ENCODE peak calls at places on chromosome 18, in four cellular contexts. One of them, this sample, is unnamed.

GRCh38 chr18:38460657-38461056 is 895.1 kb upstream of the CELF4 start:
- DNase-seq in glutamatergic neuron: no peak
- DNase-seq in astrocyte of the spinal cord: no peak
- DNase-seq in lower lobe of right lung: no peak
- DNase-seq in this sample: no peak

GRCh38 chr18:10748641-10749040 is 222.8 kb downstream of the NAPG start:
- DNase-seq in glutamatergic neuron: no peak
- DNase-seq in astrocyte of the spinal cord: peak
- DNase-seq in lower lobe of right lung: no peak
- DNase-seq in this sample: no peak

GRCh38 chr18:62812242-62812641 is 96.9 kb downstream of the PHLPP1 start:
- DNase-seq in glutamatergic neuron: no peak
- DNase-seq in astrocyte of the spinal cord: no peak
- DNase-seq in lower lobe of right lung: no peak
- DNase-seq in this sample: no peak

GRCh38 chr18:51013259-51013658 is 16.8 kb upstream of the SMAD4 start:
- DNase-seq in glutamatergic neuron: no peak
- DNase-seq in astrocyte of the spinal cord: no peak
- DNase-seq in lower lobe of right lung: no peak
- DNase-seq in this sample: no peak

GRCh38 chr18:11064106-11064505 is 85.3 kb downstream of the PIEZO2 start:
- DNase-seq in glutamatergic neuron: no peak
- DNase-seq in astrocyte of the spinal cord: no peak
- DNase-seq in lower lobe of right lung: no peak
- DNase-seq in this sample: no peak

GRCh38 chr18:79876497-79876896 is 75.0 kb downstream of the SLC66A2 start:
- DNase-seq in glutamatergic neuron: no peak
- DNase-seq in astrocyte of the spinal cord: no peak
- DNase-seq in lower lobe of right lung: no peak
- DNase-seq in this sample: peak

GRCh38 chr18:66410692-66411091 is 193.2 kb downstream of the CDH19 start:
- DNase-seq in glutamatergic neuron: no peak
- DNase-seq in astrocyte of the spinal cord: no peak
- DNase-seq in lower lobe of right lung: no peak
- DNase-seq in this sample: no peak

GRCh38 chr18:75168654-75169053 is 40.3 kb downstream of the PTGR3 start:
- DNase-seq in glutamatergic neuron: no peak
- DNase-seq in astrocyte of the spinal cord: no peak
- DNase-seq in lower lobe of right lung: no peak
- DNase-seq in this sample: no peak

GRCh38 chr18:44823782-44824181 is 143.1 kb downstream of the SETBP1 start:
- DNase-seq in glutamatergic neuron: no peak
- DNase-seq in astrocyte of the spinal cord: peak
- DNase-seq in lower lobe of right lung: no peak
- DNase-seq in this sample: no peak

GRCh38 chr18:13382990-13383821 is 164.6 kb downstream of the LDLRAD4 start:
- DNase-seq in glutamatergic neuron: no peak
- DNase-seq in astrocyte of the spinal cord: no peak
- DNase-seq in lower lobe of right lung: no peak
- DNase-seq in this sample: no peak

GRCh38 chr18:66553824-66554223 is 50.1 kb downstream of the CDH19 start:
- DNase-seq in glutamatergic neuron: no peak
- DNase-seq in astrocyte of the spinal cord: peak
- DNase-seq in lower lobe of right lung: no peak
- DNase-seq in this sample: no peak

GRCh38 chr18:11995445-11996189 is 14.3 kb downstream of the IMPA2 start:
- DNase-seq in glutamatergic neuron: peak
- DNase-seq in astrocyte of the spinal cord: peak
- DNase-seq in lower lobe of right lung: peak
- DNase-seq in this sample: peak

GRCh38 chr18:74929110-74929509 is 279.8 kb downstream of the PTGR3 start:
- DNase-seq in glutamatergic neuron: no peak
- DNase-seq in astrocyte of the spinal cord: no peak
- DNase-seq in lower lobe of right lung: no peak
- DNase-seq in this sample: peak

GRCh38 chr18:55439036-55439435 is 149.0 kb downstream of the TCF4 start:
- DNase-seq in glutamatergic neuron: no peak
- DNase-seq in astrocyte of the spinal cord: no peak
- DNase-seq in lower lobe of right lung: no peak
- DNase-seq in this sample: no peak

GRCh38 chr18:42654561-42654960 is 460.9 kb downstream of the RIT2 start:
- DNase-seq in glutamatergic neuron: no peak
- DNase-seq in astrocyte of the spinal cord: no peak
- DNase-seq in lower lobe of right lung: no peak
- DNase-seq in this sample: no peak

GRCh38 chr18:12242658-12243260 is 11.4 kb upstream of the CIDEA start:
- DNase-seq in glutamatergic neuron: no peak
- DNase-seq in astrocyte of the spinal cord: no peak
- DNase-seq in lower lobe of right lung: no peak
- DNase-seq in this sample: peak

GRCh38 chr18:78682716-78683115 is 296.9 kb upstream of the SALL3 start:
- DNase-seq in glutamatergic neuron: no peak
- DNase-seq in astrocyte of the spinal cord: no peak
- DNase-seq in lower lobe of right lung: no peak
- DNase-seq in this sample: no peak

GRCh38 chr18:11880586-11881304 is 27.4 kb downstream of the MPPE1 start:
- DNase-seq in glutamatergic neuron: no peak
- DNase-seq in astrocyte of the spinal cord: no peak
- DNase-seq in lower lobe of right lung: no peak
- DNase-seq in this sample: peak

GRCh38 chr18:11672846-11673454 is 16.1 kb upstream of the GNAL start:
- DNase-seq in glutamatergic neuron: no peak
- DNase-seq in astrocyte of the spinal cord: no peak
- DNase-seq in lower lobe of right lung: no peak
- DNase-seq in this sample: no peak

GRCh38 chr18:48780151-48781001 is 170.4 kb downstream of the SMAD7 start:
- DNase-seq in glutamatergic neuron: peak
- DNase-seq in astrocyte of the spinal cord: peak
- DNase-seq in lower lobe of right lung: peak
- DNase-seq in this sample: no peak

GRCh38 chr18:4751523-4751922 is 296.4 kb upstream of the DLGAP1 start:
- DNase-seq in glutamatergic neuron: no peak
- DNase-seq in astrocyte of the spinal cord: no peak
- DNase-seq in lower lobe of right lung: no peak
- DNase-seq in this sample: no peak

GRCh38 chr18:12518326-12518725 is 110.6 kb downstream of the PRELID3A start:
- DNase-seq in glutamatergic neuron: no peak
- DNase-seq in astrocyte of the spinal cord: no peak
- DNase-seq in lower lobe of right lung: no peak
- DNase-seq in this sample: no peak

GRCh38 chr18:11309172-11309571 is 159.8 kb upstream of the PIEZO2 start:
- DNase-seq in glutamatergic neuron: no peak
- DNase-seq in astrocyte of the spinal cord: no peak
- DNase-seq in lower lobe of right lung: no peak
- DNase-seq in this sample: no peak

GRCh38 chr18:10893761-10894160 is 255.6 kb downstream of the PIEZO2 start:
- DNase-seq in glutamatergic neuron: no peak
- DNase-seq in astrocyte of the spinal cord: no peak
- DNase-seq in lower lobe of right lung: no peak
- DNase-seq in this sample: no peak

GRCh38 chr18:40365526-40365925 is 1589.5 kb upstream of the PIK3C3 start:
- DNase-seq in glutamatergic neuron: no peak
- DNase-seq in astrocyte of the spinal cord: peak
- DNase-seq in lower lobe of right lung: no peak
- DNase-seq in this sample: no peak

GRCh38 chr18:468841-469796 is 31.4 kb downstream of the COLEC12 start:
- DNase-seq in glutamatergic neuron: no peak
- DNase-seq in astrocyte of the spinal cord: no peak
- DNase-seq in lower lobe of right lung: no peak
- DNase-seq in this sample: no peak

GRCh38 chr18:45874501-45875184 is 49.2 kb downstream of the SIGLEC15 start:
- DNase-seq in glutamatergic neuron: no peak
- DNase-seq in astrocyte of the spinal cord: no peak
- DNase-seq in lower lobe of right lung: no peak
- DNase-seq in this sample: no peak

GRCh38 chr18:34695300-34695699 is 14.8 kb upstream of the DTNA start:
- DNase-seq in glutamatergic neuron: no peak
- DNase-seq in astrocyte of the spinal cord: no peak
- DNase-seq in lower lobe of right lung: no peak
- DNase-seq in this sample: no peak

GRCh38 chr18:26121476-26121875 is 12.2 kb upstream of the PSMA8 start:
- DNase-seq in glutamatergic neuron: no peak
- DNase-seq in astrocyte of the spinal cord: no peak
- DNase-seq in lower lobe of right lung: no peak
- DNase-seq in this sample: no peak

GRCh38 chr18:75775121-75775520 is 347.6 kb upstream of the SMIM21 start:
- DNase-seq in glutamatergic neuron: no peak
- DNase-seq in astrocyte of the spinal cord: no peak
- DNase-seq in lower lobe of right lung: no peak
- DNase-seq in this sample: no peak

GRCh38 chr18:68418226-68418868 is 296.6 kb downstream of the TMX3 start:
- DNase-seq in glutamatergic neuron: no peak
- DNase-seq in astrocyte of the spinal cord: no peak
- DNase-seq in lower lobe of right lung: no peak
- DNase-seq in this sample: no peak

GRCh38 chr18:22563098-22563707 is 145.5 kb upstream of the CTAGE1 start:
- DNase-seq in glutamatergic neuron: no peak
- DNase-seq in astrocyte of the spinal cord: peak
- DNase-seq in lower lobe of right lung: no peak
- DNase-seq in this sample: no peak

GRCh38 chr18:44594779-44595467 is 85.8 kb upstream of the SETBP1 start:
- DNase-seq in glutamatergic neuron: no peak
- DNase-seq in astrocyte of the spinal cord: peak
- DNase-seq in lower lobe of right lung: no peak
- DNase-seq in this sample: no peak

GRCh38 chr18:8351173-8351572 is 258.1 kb upstream of the RAB12 start:
- DNase-seq in glutamatergic neuron: no peak
- DNase-seq in astrocyte of the spinal cord: no peak
- DNase-seq in lower lobe of right lung: no peak
- DNase-seq in this sample: no peak

GRCh38 chr18:32930695-32931301 is 158.0 kb upstream of the KLHL14 start:
- DNase-seq in glutamatergic neuron: no peak
- DNase-seq in astrocyte of the spinal cord: peak
- DNase-seq in lower lobe of right lung: no peak
- DNase-seq in this sample: no peak

GRCh38 chr18:5420909-5421308 is 122.9 kb downstream of the EPB41L3 start:
- DNase-seq in glutamatergic neuron: no peak
- DNase-seq in astrocyte of the spinal cord: no peak
- DNase-seq in lower lobe of right lung: no peak
- DNase-seq in this sample: no peak

GRCh38 chr18:23963443-23964185 is 50.9 kb upstream of the TTC39C start:
- DNase-seq in glutamatergic neuron: no peak
- DNase-seq in astrocyte of the spinal cord: no peak
- DNase-seq in lower lobe of right lung: no peak
- DNase-seq in this sample: no peak
- TF ChIP-seq CTCF in glutamatergic neuron: no peak
- TF ChIP-seq CTCF in astrocyte of the spinal cord: no peak
- TF ChIP-seq CTCF in lower lobe of right lung: no peak
- TF ChIP-seq CTCF in this sample: no peak

DNA sequence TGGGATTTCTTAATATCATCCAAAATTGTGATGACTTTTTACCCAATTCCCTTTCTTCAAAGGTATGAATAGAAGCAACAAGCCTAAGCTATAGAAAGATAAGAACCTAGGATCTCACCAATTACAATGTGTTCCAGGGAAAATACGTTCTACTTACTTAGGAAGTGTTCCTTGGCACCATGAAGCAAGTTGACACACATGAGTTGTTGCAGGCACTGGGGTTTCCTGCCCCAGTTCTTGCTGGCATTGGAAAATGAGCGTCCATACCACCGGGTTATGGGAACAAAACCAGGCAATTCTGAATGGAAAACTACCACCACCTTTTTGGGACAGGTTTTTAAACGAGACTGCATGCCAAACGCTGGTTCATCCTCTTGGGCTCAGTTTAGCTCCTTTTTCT is 46.2 kb downstream of the CCBE1 start:
- DNase-seq in glutamatergic neuron: no peak
- DNase-seq in astrocyte of the spinal cord: no peak
- DNase-seq in lower lobe of right lung: no peak
- DNase-seq in this sample: no peak
- TF ChIP-seq CTCF in glutamatergic neuron: no peak
- TF ChIP-seq CTCF in astrocyte of the spinal cord: no peak
- TF ChIP-seq CTCF in lower lobe of right lung: no peak
- TF ChIP-seq CTCF in this sample: no peak

DNA sequence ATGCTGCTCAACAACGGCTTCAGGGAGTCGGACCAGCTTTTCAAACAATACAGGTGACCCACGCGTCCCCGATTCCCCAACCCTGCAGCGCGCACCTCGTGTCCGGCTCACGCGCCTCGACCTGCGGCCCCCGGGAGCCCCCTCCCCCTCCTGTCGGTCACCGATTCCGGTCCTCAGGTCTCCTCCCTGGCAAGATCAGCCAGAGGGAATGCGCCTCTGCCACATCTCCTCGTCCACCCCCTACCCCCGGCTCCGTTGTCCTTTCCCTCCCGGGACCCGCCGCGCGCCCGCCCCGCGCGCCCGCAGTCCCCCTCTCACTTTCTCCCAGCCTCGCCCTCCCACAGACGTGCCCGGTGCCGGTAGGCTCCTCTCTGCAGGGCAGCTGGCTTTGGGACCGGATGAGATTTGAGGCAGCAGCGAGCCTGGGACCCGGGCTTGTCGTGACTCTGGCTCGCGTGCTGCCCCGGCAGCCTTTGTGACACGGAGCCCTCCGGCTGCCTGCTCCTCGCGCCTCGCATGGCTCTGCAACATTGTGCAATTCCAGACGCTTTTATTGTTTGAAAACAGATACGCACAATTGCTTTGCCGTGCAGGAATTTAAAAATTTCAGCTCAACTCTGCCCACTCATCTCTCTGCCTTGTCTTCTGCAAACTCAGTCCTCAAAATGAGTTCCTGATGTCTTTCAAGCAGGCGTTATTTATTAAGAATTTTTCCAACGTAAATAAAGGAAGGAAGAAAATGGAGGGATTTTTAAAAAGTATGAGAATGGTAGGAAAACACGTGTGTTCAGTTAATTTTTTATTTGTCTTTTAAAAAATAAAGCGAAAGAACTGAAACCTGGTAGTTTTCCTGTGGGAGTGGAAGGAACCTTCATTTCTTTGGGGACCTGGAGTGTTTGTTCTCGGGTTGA is 687 bp downstream of the TTC39C start:
- DNase-seq in glutamatergic neuron: peak
- DNase-seq in astrocyte of the spinal cord: peak
- DNase-seq in lower lobe of right lung: peak
- DNase-seq in this sample: peak
- TF ChIP-seq CTCF in glutamatergic neuron: no peak
- TF ChIP-seq CTCF in astrocyte of the spinal cord: no peak
- TF ChIP-seq CTCF in lower lobe of right lung: no peak
- TF ChIP-seq CTCF in this sample: no peak

GRCh38 chr18:9705183-9705864 is 2.8 kb upstream of the RAB31 start:
- DNase-seq in glutamatergic neuron: no peak
- DNase-seq in astrocyte of the spinal cord: peak
- DNase-seq in lower lobe of right lung: no peak
- DNase-seq in this sample: no peak
- TF ChIP-seq CTCF in glutamatergic neuron: no peak
- TF ChIP-seq CTCF in astrocyte of the spinal cord: no peak
- TF ChIP-seq CTCF in lower lobe of right lung: no peak
- TF ChIP-seq CTCF in this sample: no peak

This sample was measured in spleen.